ENCODE peak calls at places on chromosome X, in six cellular contexts. U is cardiac muscle cell; P is LHCN-M2; L is endothelial cell; F is NCI-H1930; V is effector memory CD8-positive, alpha-beta T cell. H is an unnamed sample.

GRCh38 chrX:15269618-15270521 is at the start of gene ASB9:
- DNase-seq in U (peak), P (peak), L (no peak), F (no peak), V (peak), H (no peak)

GRCh38 chrX:150544222-150544787 is 24.1 kb upstream of the MTM1 start:
- DNase-seq in U (peak), P (peak), L (no peak), F (no peak), V (no peak), H (no peak)

GRCh38 chrX:17376381-17377046 is 1.5 kb downstream of the NHS start:
- DNase-seq in U (no peak), P (no peak), L (no peak), F (peak), V (no peak), H (no peak)

GRCh38 chrX:139708067-139708466 is at the start of gene MCF2:
- DNase-seq in U (no peak), P (no peak), L (no peak), F (no peak), V (no peak), H (no peak)

GRCh38 chrX:14017399-14017798 is 12.3 kb downstream of the GEMIN8 start:
- DNase-seq in U (no peak), P (no peak), L (no peak), F (no peak), V (no peak), H (no peak)

GRCh38 chrX:15321447-15321846 is 6.0 kb upstream of the ASB11 start:
- DNase-seq in U (no peak), P (no peak), L (no peak), F (no peak), V (no peak), H (no peak)

GRCh38 chrX:108304210-108304609 is 134.0 kb downstream of the COL4A6 start:
- DNase-seq in U (peak), P (no peak), L (no peak), F (no peak), V (no peak), H (no peak)

GRCh38 chrX:72048515-72049455 is 82.9 kb downstream of the RTL5 start:
- DNase-seq in U (no peak), P (no peak), L (no peak), F (no peak), V (peak), H (no peak)

GRCh38 chrX:19839770-19840254 is 47.6 kb downstream of the SH3KBP1 start:
- DNase-seq in U (no peak), P (no peak), L (no peak), F (no peak), V (no peak), H (no peak)

GRCh38 chrX:53362439-53362838 is 60.0 kb downstream of the SMC1A start:
- DNase-seq in U (no peak), P (no peak), L (no peak), F (no peak), V (no peak), H (no peak)

GRCh38 chrX:77785400-77785745 is 643 bp downstream of the ATRX start:
- DNase-seq in U (peak), P (peak), L (no peak), F (no peak), V (no peak), H (no peak)

GRCh38 chrX:68503830-68504229 is 5.0 kb downstream of the YIPF6 start:
- DNase-seq in U (no peak), P (peak), L (no peak), F (no peak), V (no peak), H (no peak)

H was measured in iPS DF 19.7.